ENCODE peak calls at places on chromosomes 3 and 15, in nine cellular contexts. I is C1 segment of cervical spinal cord; G is activated T-cell treated with anti-CD3 and anti-CD28 coated beads for 48 hours; B is T-helper 1 cell; P is cerebellar cortex; C is WERI-Rb-1; M is ACHN; H is ELF-1; T is activated T-helper 1 cell treated with anti-CD3 and anti-CD28 coated beads, Interleukin-2, amount 50 U/mL, for 16 hours. N is an unnamed sample.

GRCh38 chr15:29131336-29132109 is 138.1 kb downstream of the NSMCE3 start:
- DNase-seq in I (no peak), G (no peak), B (no peak), P (no peak), C (no peak), M (no peak), H (no peak), T (no peak), N (no peak)

GRCh38 chr15:67240235-67241131 is 14.0 kb downstream of the AAGAB start:
- DNase-seq in I (no peak), G (no peak), B (no peak), P (peak), C (peak), M (peak), H (no peak), T (no peak), N (no peak)

GRCh38 chr3:126476166-126476975 is 680 bp upstream of the ZXDC start:
- DNase-seq in I (peak), G (no peak), B (no peak), P (peak), C (peak), M (peak), H (peak), T (no peak), N (peak)

GRCh38 chr3:27224197-27224596 is 145.0 kb downstream of the NEK10 start:
- DNase-seq in I (no peak), G (no peak), B (no peak), P (no peak), C (no peak), M (no peak), H (no peak), T (no peak), N (no peak)

GRCh38 chr3:44055951-44056350 is 185.7 kb upstream of the TOPAZ1 start:
- DNase-seq in I (no peak), G (no peak), B (no peak), P (no peak), C (no peak), M (no peak), H (no peak), T (no peak), N (no peak)

GRCh38 chr15:65994832-65995231 is 125.5 kb downstream of the RAB11A start:
- DNase-seq in I (no peak), G (no peak), B (no peak), P (no peak), C (no peak), M (no peak), H (no peak), T (no peak), N (no peak)

GRCh38 chr3:17195192-17195611 is 310.4 kb downstream of the PLCL2 start:
- DNase-seq in I (peak), G (no peak), B (no peak), P (peak), C (peak), M (no peak), H (no peak), T (no peak), N (no peak)

GRCh38 chr3:42273351-42273750 is 7.4 kb upstream of the CCK start:
- DNase-seq in I (no peak), G (no peak), B (no peak), P (no peak), C (no peak), M (no peak), H (no peak), T (no peak), N (no peak)

GRCh38 chr15:80464952-80465645 is 60.9 kb downstream of the ARNT2 start:
- DNase-seq in I (no peak), G (no peak), B (no peak), P (no peak), C (no peak), M (no peak), H (no peak), T (no peak), N (no peak)

GRCh38 chr3:158847466-158847849 is 45.6 kb downstream of the MFSD1 start:
- DNase-seq in I (no peak), G (no peak), B (no peak), P (no peak), C (no peak), M (no peak), H (peak), T (no peak), N (no peak)

GRCh38 chr3:47961815-47962606 is 54.2 kb downstream of the MAP4 start:
- DNase-seq in I (no peak), G (no peak), B (no peak), P (no peak), C (no peak), M (no peak), H (peak), T (no peak), N (no peak)

GRCh38 chr3:133412511-133413165 is 12.8 kb downstream of the BFSP2 start:
- DNase-seq in I (no peak), G (no peak), B (no peak), P (peak), C (no peak), M (no peak), H (peak), T (no peak), N (no peak)

GRCh38 chr3:141656771-141657170 is 81.3 kb upstream of the RNF7 start:
- DNase-seq in I (no peak), G (no peak), B (no peak), P (no peak), C (no peak), M (no peak), H (no peak), T (no peak), N (no peak)

GRCh38 chr15:40269604-40270003 is 13.3 kb downstream of the ANKRD63 start:
- DNase-seq in I (no peak), G (no peak), B (no peak), P (no peak), C (no peak), M (no peak), H (no peak), T (no peak), N (no peak)

GRCh38 chr15:58934521-58934920 is 1.0 kb upstream of the SLTM start:
- DNase-seq in I (no peak), G (no peak), B (no peak), P (no peak), C (peak), M (peak), H (peak), T (no peak), N (no peak)

GRCh38 chr15:87623832-87624231 is 632.7 kb downstream of the NTRK3 start:
- DNase-seq in I (no peak), G (no peak), B (no peak), P (no peak), C (peak), M (no peak), H (peak), T (no peak), N (no peak)

GRCh38 chr15:28919201-28919627 is 33.4 kb downstream of the APBA2 start:
- DNase-seq in I (no peak), G (peak), B (no peak), P (no peak), C (no peak), M (no peak), H (peak), T (no peak), N (no peak)

GRCh38 chr15:70281811-70282307 is 184.1 kb upstream of the TLE3 start:
- DNase-seq in I (no peak), G (no peak), B (no peak), P (no peak), C (no peak), M (no peak), H (no peak), T (no peak), N (no peak)

GRCh38 chr3:170488802-170489201 is 70.1 kb downstream of the CLDN11 start:
- DNase-seq in I (no peak), G (no peak), B (no peak), P (no peak), C (no peak), M (no peak), H (no peak), T (no peak), N (no peak)

GRCh38 chr3:155093261-155093660 is 13.1 kb downstream of the MME start:
- DNase-seq in I (no peak), G (no peak), B (no peak), P (no peak), C (no peak), M (no peak), H (no peak), T (no peak), N (no peak)

GRCh38 chr3:75001330-75001729 is 386.9 kb upstream of the CNTN3 start:
- DNase-seq in I (no peak), G (no peak), B (no peak), P (no peak), C (no peak), M (peak), H (no peak), T (no peak), N (no peak)

GRCh38 chr15:70038730-70039392 is 58.9 kb downstream of the TLE3 start:
- DNase-seq in I (no peak), G (no peak), B (no peak), P (no peak), C (no peak), M (no peak), H (no peak), T (no peak), N (no peak)

GRCh38 chr3:52534281-52535183 is 875 bp upstream of the NT5DC2 start:
- DNase-seq in I (no peak), G (no peak), B (no peak), P (peak), C (peak), M (no peak), H (peak), T (no peak), N (peak)

GRCh38 chr3:5022187-5022965 is 43.1 kb downstream of the BHLHE40 start:
- DNase-seq in I (no peak), G (no peak), B (no peak), P (no peak), C (no peak), M (no peak), H (no peak), T (no peak), N (no peak)

GRCh38 chr15:32723171-32723948 is 5.6 kb downstream of the GREM1 start:
- DNase-seq in I (no peak), G (no peak), B (no peak), P (no peak), C (no peak), M (no peak), H (no peak), T (no peak), N (no peak)

GRCh38 chr3:170603770-170604510 is 18.1 kb upstream of the SLC7A14 start:
- DNase-seq in I (no peak), G (no peak), B (no peak), P (no peak), C (no peak), M (peak), H (no peak), T (no peak), N (no peak)

GRCh38 chr3:57098418-57099310 is 38.2 kb downstream of the SPATA12 start:
- DNase-seq in I (no peak), G (no peak), B (no peak), P (no peak), C (no peak), M (no peak), H (no peak), T (no peak), N (no peak)

GRCh38 chr3:19428729-19429128 is 280.4 kb downstream of the KCNH8 start:
- DNase-seq in I (no peak), G (no peak), B (no peak), P (no peak), C (no peak), M (no peak), H (no peak), T (no peak), N (no peak)

GRCh38 chr15:37880009-37880834 is 54.2 kb upstream of the TMCO5A start:
- DNase-seq in I (no peak), G (no peak), B (no peak), P (peak), C (peak), M (peak), H (peak), T (no peak), N (no peak)

GRCh38 chr15:89947338-89947829 is 34.6 kb upstream of the ARPIN start:
- DNase-seq in I (no peak), G (no peak), B (no peak), P (no peak), C (no peak), M (no peak), H (no peak), T (no peak), N (no peak)

GRCh38 chr3:183577336-183577735 is 21.8 kb upstream of the KLHL6 start:
- DNase-seq in I (no peak), G (no peak), B (no peak), P (no peak), C (no peak), M (no peak), H (no peak), T (no peak), N (no peak)

GRCh38 chr3:71436337-71436736 is 147.2 kb downstream of the FOXP1 start:
- DNase-seq in I (no peak), G (no peak), B (no peak), P (no peak), C (no peak), M (no peak), H (no peak), T (no peak), N (no peak)

GRCh38 chr3:72505539-72506430 is 342.5 kb downstream of the SHQ1 start:
- DNase-seq in I (no peak), G (no peak), B (no peak), P (no peak), C (no peak), M (no peak), H (no peak), T (no peak), N (no peak)